ENCODE peak calls at places on chromosomes 6 and 20, in five cellular contexts. One of them, this sample, is unnamed.
A peak's percentile ranks its signal among the peaks of the same experiment; 100 is the strongest.

GRCh38 chr6:2403546-2403945 is 158.1 kb upstream of the GMDS start:
- DNase-seq in progenitor cell of endocrine pancreas: no peak
- DNase-seq in T-helper 17 cell: no peak
- DNase-seq in HS-27A: no peak
- DNase-seq in germinal center: no peak
- DNase-seq in this sample: no peak

GRCh38 chr6:49001856-49002255 is 461.2 kb downstream of the MMUT start:
- DNase-seq in progenitor cell of endocrine pancreas: no peak
- DNase-seq in T-helper 17 cell: no peak
- DNase-seq in HS-27A: no peak
- DNase-seq in germinal center: no peak
- DNase-seq in this sample: no peak

GRCh38 chr6:133410628-133411027 is 169.5 kb downstream of the EYA4 start:
- DNase-seq in progenitor cell of endocrine pancreas: no peak
- DNase-seq in T-helper 17 cell: no peak
- DNase-seq in HS-27A: no peak
- DNase-seq in germinal center: no peak
- DNase-seq in this sample: no peak

GRCh38 chr20:36441027-36441414 is 100.3 kb upstream of the MYL9 start:
- DNase-seq in progenitor cell of endocrine pancreas: no peak
- DNase-seq in T-helper 17 cell: no peak
- DNase-seq in HS-27A: no peak
- DNase-seq in germinal center: no peak
- DNase-seq in this sample: no peak

GRCh38 chr20:19944772-19945459 is 72.2 kb upstream of the NAA20 start:
- DNase-seq in progenitor cell of endocrine pancreas: no peak
- DNase-seq in T-helper 17 cell: no peak
- DNase-seq in HS-27A: no peak
- DNase-seq in germinal center: no peak
- DNase-seq in this sample: peak; percentile 77

GRCh38 chr20:50762045-50762422 is 30.7 kb downstream of the PARD6B start:
- DNase-seq in progenitor cell of endocrine pancreas: no peak
- DNase-seq in T-helper 17 cell: no peak
- DNase-seq in HS-27A: no peak
- DNase-seq in germinal center: no peak
- DNase-seq in this sample: no peak

GRCh38 chr20:35660122-35660937 is 4.4 kb downstream of the CPNE1 start:
- DNase-seq in progenitor cell of endocrine pancreas: no peak
- DNase-seq in T-helper 17 cell: no peak
- DNase-seq in HS-27A: no peak
- DNase-seq in germinal center: no peak
- DNase-seq in this sample: no peak

GRCh38 chr6:93721386-93722048 is 302.2 kb upstream of the EPHA7 start:
- DNase-seq in progenitor cell of endocrine pancreas: no peak
- DNase-seq in T-helper 17 cell: no peak
- DNase-seq in HS-27A: no peak
- DNase-seq in germinal center: no peak
- DNase-seq in this sample: no peak

GRCh38 chr6:71621918-71622519 is 264.3 kb upstream of the RIMS1 start:
- DNase-seq in progenitor cell of endocrine pancreas: no peak
- DNase-seq in T-helper 17 cell: no peak
- DNase-seq in HS-27A: no peak
- DNase-seq in germinal center: no peak
- DNase-seq in this sample: no peak

GRCh38 chr6:76861403-76861802 is 601.9 kb downstream of the HTR1B start:
- DNase-seq in progenitor cell of endocrine pancreas: no peak
- DNase-seq in T-helper 17 cell: no peak
- DNase-seq in HS-27A: no peak
- DNase-seq in germinal center: no peak
- DNase-seq in this sample: no peak

GRCh38 chr20:56736285-56736857 is 107.3 kb downstream of the TFAP2C start:
- DNase-seq in progenitor cell of endocrine pancreas: no peak
- DNase-seq in T-helper 17 cell: no peak
- DNase-seq in HS-27A: no peak
- DNase-seq in germinal center: no peak
- DNase-seq in this sample: no peak

GRCh38 chr6:98984102-98984501 is 36.4 kb upstream of the FBXL4 start:
- DNase-seq in progenitor cell of endocrine pancreas: no peak
- DNase-seq in T-helper 17 cell: no peak
- DNase-seq in HS-27A: no peak
- DNase-seq in germinal center: no peak
- DNase-seq in this sample: no peak

GRCh38 chr6:147666254-147666653 is 157.8 kb downstream of the SAMD5 start:
- DNase-seq in progenitor cell of endocrine pancreas: no peak
- DNase-seq in T-helper 17 cell: no peak
- DNase-seq in HS-27A: no peak
- DNase-seq in germinal center: no peak
- DNase-seq in this sample: no peak

GRCh38 chr6:64280569-64280968 is 645.0 kb downstream of the PHF3 start:
- DNase-seq in progenitor cell of endocrine pancreas: peak; percentile 14
- DNase-seq in T-helper 17 cell: no peak
- DNase-seq in HS-27A: peak; percentile 11
- DNase-seq in germinal center: no peak
- DNase-seq in this sample: no peak

GRCh38 chr6:156988276-156989158 is 211.3 kb downstream of the ARID1B start:
- DNase-seq in progenitor cell of endocrine pancreas: no peak
- DNase-seq in T-helper 17 cell: no peak
- DNase-seq in HS-27A: no peak
- DNase-seq in germinal center: peak; percentile 84
- DNase-seq in this sample: no peak

GRCh38 chr6:129812145-129812777 is 48.9 kb downstream of the TMEM244 start:
- DNase-seq in progenitor cell of endocrine pancreas: no peak
- DNase-seq in T-helper 17 cell: no peak
- DNase-seq in HS-27A: no peak
- DNase-seq in germinal center: no peak
- DNase-seq in this sample: no peak

GRCh38 chr6:89270951-89271721 is 44.0 kb downstream of the GABRR2 start:
- DNase-seq in progenitor cell of endocrine pancreas: no peak
- DNase-seq in T-helper 17 cell: no peak
- DNase-seq in HS-27A: no peak
- DNase-seq in germinal center: peak; percentile 59
- DNase-seq in this sample: no peak

GRCh38 chr6:89522778-89523177 is 89.8 kb downstream of the ANKRD6 start:
- DNase-seq in progenitor cell of endocrine pancreas: no peak
- DNase-seq in T-helper 17 cell: no peak
- DNase-seq in HS-27A: no peak
- DNase-seq in germinal center: no peak
- DNase-seq in this sample: no peak

GRCh38 chr20:36462440-36463211 is 78.7 kb upstream of the MYL9 start:
- DNase-seq in progenitor cell of endocrine pancreas: no peak
- DNase-seq in T-helper 17 cell: no peak
- DNase-seq in HS-27A: peak; percentile 63
- DNase-seq in germinal center: no peak
- DNase-seq in this sample: peak; percentile 60

GRCh38 chr6:20826378-20826777 is 292.1 kb downstream of the CDKAL1 start:
- DNase-seq in progenitor cell of endocrine pancreas: no peak
- DNase-seq in T-helper 17 cell: no peak
- DNase-seq in HS-27A: no peak
- DNase-seq in germinal center: no peak
- DNase-seq in this sample: peak; percentile 40

GRCh38 chr20:57372581-57373350 is 18.4 kb upstream of the RBM38 start:
- DNase-seq in progenitor cell of endocrine pancreas: no peak
- DNase-seq in T-helper 17 cell: no peak
- DNase-seq in HS-27A: no peak
- DNase-seq in germinal center: no peak
- DNase-seq in this sample: no peak

GRCh38 chr20:62637110-62637509 is 5.2 kb upstream of the SLCO4A1 start:
- DNase-seq in progenitor cell of endocrine pancreas: no peak
- DNase-seq in T-helper 17 cell: no peak
- DNase-seq in HS-27A: no peak
- DNase-seq in germinal center: no peak
- DNase-seq in this sample: no peak

GRCh38 chr6:88119769-88120168 is 46.4 kb downstream of the CNR1 start:
- DNase-seq in progenitor cell of endocrine pancreas: no peak
- DNase-seq in T-helper 17 cell: no peak
- DNase-seq in HS-27A: no peak
- DNase-seq in germinal center: peak; percentile 19
- DNase-seq in this sample: no peak

GRCh38 chr20:8693709-8694108 is 375.2 kb upstream of the PLCB4 start:
- DNase-seq in progenitor cell of endocrine pancreas: no peak
- DNase-seq in T-helper 17 cell: no peak
- DNase-seq in HS-27A: peak; percentile 89
- DNase-seq in germinal center: no peak
- DNase-seq in this sample: no peak

GRCh38 chr6:164345856-164346496 is 931.5 kb downstream of the QKI start:
- DNase-seq in progenitor cell of endocrine pancreas: no peak
- DNase-seq in T-helper 17 cell: no peak
- DNase-seq in HS-27A: no peak
- DNase-seq in germinal center: no peak
- DNase-seq in this sample: no peak

GRCh38 chr6:89386917-89387491 is 25.1 kb downstream of the RRAGD start:
- DNase-seq in progenitor cell of endocrine pancreas: no peak
- DNase-seq in T-helper 17 cell: no peak
- DNase-seq in HS-27A: no peak
- DNase-seq in germinal center: no peak
- DNase-seq in this sample: no peak

GRCh38 chr6:161242779-161243693 is 30.8 kb downstream of the AGPAT4 start:
- DNase-seq in progenitor cell of endocrine pancreas: no peak
- DNase-seq in T-helper 17 cell: no peak
- DNase-seq in HS-27A: no peak
- DNase-seq in germinal center: no peak
- DNase-seq in this sample: no peak

GRCh38 chr20:4645109-4645508 is 76.6 kb upstream of the PRND start:
- DNase-seq in progenitor cell of endocrine pancreas: no peak
- DNase-seq in T-helper 17 cell: no peak
- DNase-seq in HS-27A: no peak
- DNase-seq in germinal center: no peak
- DNase-seq in this sample: no peak

GRCh38 chr6:2103644-2104523 is 141.5 kb downstream of the GMDS start:
- DNase-seq in progenitor cell of endocrine pancreas: no peak
- DNase-seq in T-helper 17 cell: no peak
- DNase-seq in HS-27A: no peak
- DNase-seq in germinal center: peak; percentile 26
- DNase-seq in this sample: no peak

GRCh38 chr20:57671662-57672061 is 38.2 kb downstream of the PMEPA1 start:
- DNase-seq in progenitor cell of endocrine pancreas: no peak
- DNase-seq in T-helper 17 cell: no peak
- DNase-seq in HS-27A: no peak
- DNase-seq in germinal center: no peak
- DNase-seq in this sample: no peak

GRCh38 chr6:42819803-42820508 is 38.1 kb downstream of the BICRAL start:
- DNase-seq in progenitor cell of endocrine pancreas: no peak
- DNase-seq in T-helper 17 cell: no peak
- DNase-seq in HS-27A: no peak
- DNase-seq in germinal center: no peak
- DNase-seq in this sample: no peak